ENCODE peak calls at places on chromosome 17, in seven cellular contexts. O is A549, F is sigmoid colon, I is esophagus muscularis mucosa, L is suprapubic skin, U is stomach, X is ovary. D is an unnamed sample.

GRCh38 chr17:81406117-81406953 is 11.1 kb downstream of the BAHCC1 start:
- DNase-seq in L (no peak), U (no peak), I (no peak), X (no peak), F (no peak), O (no peak), D (no peak)

GRCh38 chr17:79812969-79813825 is 16.3 kb upstream of the CBX8 start:
- DNase-seq in I (no peak), L (no peak), X (no peak), F (no peak), O (peak; percentile 64), U (no peak), D (no peak)

GRCh38 chr17:65743313-65743665 is 181.8 kb upstream of the AXIN2 start:
- DNase-seq in U (no peak), I (no peak), L (no peak), O (no peak), X (no peak), F (no peak), D (no peak)

GRCh38 chr17:66920965-66921364 is 43.5 kb upstream of the CACNG4 start:
- DNase-seq in O (no peak), I (no peak), L (no peak), U (no peak), X (no peak), F (no peak), D (no peak)

GRCh38 chr17:41975099-41976083 is 8.8 kb downstream of the CNP start:
- DNase-seq in F (no peak), I (no peak), U (no peak), L (no peak), O (no peak), X (no peak), D (no peak)

GRCh38 chr17:43905400-43905984 is 1.8 kb downstream of the MPP2 start:
- DNase-seq in I (no peak), F (no peak), X (no peak), U (no peak), L (no peak), O (no peak), D (no peak)

GRCh38 chr17:11332706-11333105 is 91.7 kb downstream of the SHISA6 start:
- DNase-seq in F (no peak), I (no peak), X (no peak), L (no peak), O (no peak), U (no peak), D (no peak)

GRCh38 chr17:51434434-51435170 is 174.3 kb downstream of the UTP18 start:
- DNase-seq in F (no peak), X (no peak), I (no peak), O (no peak), U (no peak), L (no peak), D (no peak)

GRCh38 chr17:64622931-64623654 is 39.0 kb downstream of the SMURF2 start:
- DNase-seq in O (peak; percentile 68), L (no peak), X (no peak), I (no peak), F (no peak), U (no peak), D (no peak)

GRCh38 chr17:56884483-56885144 is 29.2 kb downstream of the TRIM25 start:
- DNase-seq in L (no peak), F (no peak), U (no peak), X (no peak), O (no peak), I (no peak), D (no peak)

GRCh38 chr17:72440961-72441360 is 320.1 kb downstream of the SOX9 start:
- DNase-seq in X (no peak), O (no peak), I (no peak), U (no peak), L (no peak), F (no peak), D (no peak)

GRCh38 chr17:46080118-46081017 is 81.3 kb downstream of the STH start:
- DNase-seq in F (no peak), X (no peak), I (no peak), U (no peak), L (no peak), O (no peak), D (no peak)

GRCh38 chr17:46074540-46074939 is 75.5 kb downstream of the STH start:
- DNase-seq in I (no peak), X (no peak), O (no peak), F (no peak), U (no peak), L (no peak), D (no peak)

GRCh38 chr17:46082293-46082692 is 83.2 kb downstream of the STH start:
- DNase-seq in O (no peak), L (no peak), F (no peak), X (no peak), I (no peak), U (no peak), D (no peak)

GRCh38 chr17:46081018-46081320 is 81.9 kb downstream of the STH start:
- DNase-seq in F (no peak), L (no peak), I (no peak), X (no peak), U (no peak), O (no peak), D (no peak)

DNA sequence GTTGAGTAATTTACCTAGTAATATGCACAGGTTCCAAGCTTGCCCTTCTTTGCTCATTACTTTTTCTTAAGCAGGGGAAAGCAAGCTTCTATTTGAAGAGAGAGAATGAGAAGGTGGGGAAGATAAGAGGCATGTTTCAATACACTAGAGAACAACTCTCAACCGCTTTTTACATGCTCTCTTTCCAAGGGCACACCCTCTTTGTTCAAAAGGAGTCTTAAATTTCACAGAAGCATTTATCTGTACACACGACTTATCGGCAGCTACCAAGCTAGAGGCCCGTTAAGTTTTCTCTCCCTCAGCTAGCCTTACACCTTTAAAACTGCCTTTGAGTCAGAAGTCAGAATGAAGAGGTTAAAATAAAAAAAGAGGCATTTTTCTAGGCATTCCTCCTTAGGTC is 79.6 kb downstream of the STH start:
- DNase-seq in I (no peak), L (no peak), O (no peak), F (no peak), U (no peak), X (no peak), D (no peak)
- TF ChIP-seq EP300 in I (no peak), L (no peak), O (no peak), F (no peak), U (no peak), X (no peak), D (no peak)

GRCh38 chr17:8056976-8057625 is 18.2 kb downstream of the ALOX15B start:
- DNase-seq in I (no peak), F (peak; percentile 38), X (no peak), U (peak; percentile 59), L (peak; percentile 44), O (no peak), D (no peak)

GRCh38 chr17:8056232-8056975 is 17.5 kb downstream of the ALOX15B start:
- DNase-seq in L (peak; percentile 57), X (no peak), O (no peak), U (peak; percentile 81), I (no peak), F (peak; percentile 75), D (no peak)

GRCh38 chr17:8057691-8058114 is 18.8 kb downstream of the ALOX15B start:
- DNase-seq in L (peak; percentile 60), I (no peak), U (peak; percentile 64), F (peak; percentile 72), O (peak; percentile 97), X (peak; percentile 37), D (peak; percentile 81)

GRCh38 chr17:8053600-8053999 is 14.7 kb downstream of the ALOX15B start:
- DNase-seq in F (peak; percentile 20), L (no peak), X (no peak), U (no peak), I (no peak), O (no peak), D (no peak)

GRCh38 chr17:8055851-8056231 is 17.0 kb downstream of the ALOX15B start:
- DNase-seq in F (peak; percentile 37), O (no peak), I (no peak), U (no peak), L (no peak), X (no peak), D (no peak)
- H3K27ac ChIP-seq in F (no peak overlapping the region), O (no peak overlapping the region), I (no peak overlapping the region), U (peak overlapping the region; percentile 92), L (no peak overlapping the region), X (no peak overlapping the region), D (peak overlapping the region; percentile 72)

DNA sequence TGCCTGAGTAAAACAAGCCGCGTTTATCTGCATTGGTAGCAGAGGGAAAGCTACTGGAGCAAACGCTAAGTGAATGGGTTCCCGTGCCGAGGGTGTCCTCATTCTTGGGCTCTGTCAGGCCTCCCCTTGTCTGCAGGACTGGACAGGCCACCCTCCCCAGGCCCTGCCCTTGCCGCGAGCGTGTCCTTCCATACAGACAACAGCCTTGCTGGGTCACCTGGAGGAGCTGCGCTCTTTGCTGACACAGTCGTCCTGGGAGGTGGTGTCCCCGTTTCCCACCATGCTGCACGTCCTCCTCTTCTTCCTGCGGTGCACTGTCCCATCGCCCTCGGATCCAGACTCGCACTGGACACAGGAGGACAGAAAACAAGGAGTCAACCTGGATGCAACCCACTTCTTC is 7.8 kb upstream of the MXRA7 start:
- DNase-seq in I (no peak), O (no peak), L (no peak), U (no peak), X (no peak), F (peak; percentile 43), D (no peak)
- H3K4me1 ChIP-seq in I (peaks cover 68% of the 10 kb centered on the region), O (no peaks in the 10 kb centered on the region), L (peaks cover 27% of the 10 kb centered on the region), U (peaks cover 14% of the 10 kb centered on the region), X (no peaks in the 10 kb centered on the region), F (no peaks in the 10 kb centered on the region), D (no peaks in the 10 kb centered on the region)

GRCh38 chr17:54867634-54868033 is 33.0 kb upstream of the TOM1L1 start:
- DNase-seq in O (no peak), X (no peak), L (no peak), I (peak; percentile 81), F (no peak), U (no peak), D (no peak)

GRCh38 chr17:54861469-54861983 is 39.1 kb upstream of the TOM1L1 start:
- DNase-seq in X (no peak), L (no peak), I (peak; percentile 74), O (no peak), F (no peak), U (no peak), D (no peak)

GRCh38 chr17:54864070-54864469 is 36.6 kb upstream of the TOM1L1 start:
- DNase-seq in U (no peak), L (no peak), F (no peak), X (no peak), O (no peak), I (peak; percentile 62), D (no peak)

GRCh38 chr17:54860617-54861468 is 39.8 kb upstream of the TOM1L1 start:
- DNase-seq in U (no peak), X (no peak), O (no peak), L (no peak), F (no peak), I (no peak), D (no peak)

DNA sequence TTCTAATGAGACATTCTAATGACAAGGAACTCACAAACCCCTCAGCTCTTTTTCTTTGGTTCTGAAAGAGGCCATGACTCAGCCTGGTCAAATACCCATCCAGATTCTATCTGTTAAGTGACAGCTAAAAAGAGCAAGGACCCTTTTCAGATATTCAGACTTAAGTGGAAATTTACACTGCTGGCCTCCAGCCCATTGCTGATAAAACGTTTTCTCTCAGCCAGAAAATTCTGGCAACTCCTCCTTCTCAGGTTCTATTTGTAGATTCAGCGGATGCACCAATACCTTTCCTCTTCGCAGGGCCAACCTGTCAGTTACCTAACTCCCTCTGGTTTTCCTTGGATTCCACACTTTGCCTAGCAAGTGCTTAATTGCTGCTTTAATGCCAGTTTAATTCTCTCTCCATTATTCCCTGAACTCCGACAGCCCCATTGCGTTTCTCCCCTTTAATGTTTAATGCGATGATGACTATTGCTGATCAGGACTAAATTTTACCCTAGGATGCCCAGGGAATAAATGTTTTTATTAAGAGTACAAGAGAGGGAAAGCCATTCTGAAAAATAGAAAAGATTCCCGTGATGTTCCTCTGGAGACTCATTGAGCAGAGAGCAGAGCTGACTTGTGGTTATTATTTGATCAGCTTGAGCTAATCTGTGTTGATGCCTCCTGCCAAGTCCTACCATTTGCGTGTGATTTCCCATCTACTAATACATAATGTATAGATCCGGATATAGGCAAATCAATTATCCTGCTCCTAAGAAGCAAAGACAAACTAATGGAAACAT is 35.8 kb upstream of the TOM1L1 start:
- DNase-seq in I (peak; percentile 72), U (no peak), F (no peak), L (no peak), O (no peak), X (no peak), D (no peak)
- TF ChIP-seq EP300 in I (no peak), U (no peak), F (no peak), L (no peak), O (no peak), X (no peak), D (no peak)

D was measured in tibial nerve.